ENCODE peak calls at places on chromosome 17, in five cellular contexts. O is A549, T is foreskin fibroblast, V is NB4, Z is PC-3. X is an unnamed sample.

GRCh38 chr17:10114931-10115535 is 83.4 kb downstream of the GAS7 start:
- DNase-seq in O (peak), T (peak), V (peak), Z (peak), X (peak)

GRCh38 chr17:51087072-51087757 is 33.5 kb downstream of the SPAG9 start:
- DNase-seq in O (no peak), T (peak), V (no peak), Z (peak), X (no peak)

GRCh38 chr17:49760909-49761558 is 2.9 kb downstream of the FAM117A start:
- DNase-seq in O (no peak), T (no peak), V (peak), Z (no peak), X (no peak)

GRCh38 chr17:53630638-53631037 is 192.1 kb upstream of the KIF2B start:
- DNase-seq in O (no peak), T (no peak), V (no peak), Z (no peak), X (no peak)

GRCh38 chr17:78759203-78759968 is 22.7 kb downstream of the CYTH1 start:
- DNase-seq in O (no peak), T (no peak), V (peak), Z (no peak), X (no peak)

GRCh38 chr17:80584171-80584905 is 39.7 kb downstream of the RPTOR start:
- DNase-seq in O (no peak), T (no peak), V (no peak), Z (no peak), X (no peak)

GRCh38 chr17:76501018-76501826 is at the start of gene RHBDF2:
- DNase-seq in O (peak), T (peak), V (peak), Z (peak), X (no peak)

GRCh38 chr17:37700881-37701280 is 44.0 kb downstream of the HNF1B start:
- DNase-seq in O (no peak), T (peak), V (no peak), Z (no peak), X (no peak)

GRCh38 chr17:55812323-55812722 is 61.5 kb downstream of the PCTP start:
- DNase-seq in O (no peak), T (no peak), V (no peak), Z (no peak), X (no peak)

GRCh38 chr17:789160-789840 is 7.1 kb downstream of the MRM3 start:
- DNase-seq in O (no peak), T (peak), V (no peak), Z (no peak), X (no peak)

GRCh38 chr17:67503184-67503583 is 126.1 kb downstream of the PITPNC1 start:
- DNase-seq in O (no peak), T (peak), V (no peak), Z (peak), X (no peak)

GRCh38 chr17:31646642-31647041 is 212.4 kb downstream of the COPRS start:
- DNase-seq in O (no peak), T (no peak), V (no peak), Z (no peak), X (no peak)

GRCh38 chr17:80860101-80860671 is 131.5 kb upstream of the CHMP6 start:
- DNase-seq in O (no peak), T (no peak), V (no peak), Z (no peak), X (no peak)

GRCh38 chr17:77358801-77359716 is 218.3 kb downstream of the SEC14L1 start:
- DNase-seq in O (no peak), T (no peak), V (no peak), Z (no peak), X (no peak)

GRCh38 chr17:8949061-8949622 is 16.4 kb downstream of the PIK3R5 start:
- DNase-seq in O (no peak), T (no peak), V (no peak), Z (no peak), X (no peak)

GRCh38 chr17:64176556-64176955 is 46.6 kb upstream of the ERN1 start:
- DNase-seq in O (no peak), T (no peak), V (no peak), Z (no peak), X (no peak)

GRCh38 chr17:65886240-65886639 is 305.7 kb downstream of the CEP112 start:
- DNase-seq in O (no peak), T (peak), V (no peak), Z (no peak), X (peak)

GRCh38 chr17:65918450-65918849 is 273.5 kb downstream of the CEP112 start:
- DNase-seq in O (no peak), T (no peak), V (no peak), Z (no peak), X (no peak)

GRCh38 chr17:64661981-64662773 is at the start of gene SMURF2:
- DNase-seq in O (peak), T (peak), V (peak), Z (peak), X (no peak)

GRCh38 chr17:2903193-2903974 is 107.1 kb downstream of the RAP1GAP2 start:
- DNase-seq in O (no peak), T (no peak), V (no peak), Z (no peak), X (no peak)

GRCh38 chr17:67456103-67456502 is 79.0 kb downstream of the PITPNC1 start:
- DNase-seq in O (no peak), T (no peak), V (no peak), Z (no peak), X (no peak)

GRCh38 chr17:64741038-64741641 is 79.0 kb upstream of the SMURF2 start:
- DNase-seq in O (no peak), T (peak), V (no peak), Z (no peak), X (no peak)

GRCh38 chr17:57866319-57866718 is 16.5 kb upstream of the MRPS23 start:
- DNase-seq in O (no peak), T (no peak), V (no peak), Z (no peak), X (no peak)

GRCh38 chr17:260944-261343 is 79.5 kb upstream of the DOC2B start:
- DNase-seq in O (no peak), T (no peak), V (no peak), Z (no peak), X (no peak)

GRCh38 chr17:45009676-45010467 is 41.6 kb downstream of the DCAKD start:
- DNase-seq in O (no peak), T (no peak), V (no peak), Z (no peak), X (no peak)

GRCh38 chr17:4998027-4998665 is 396 bp downstream of the KIF1C start:
- DNase-seq in O (peak), T (no peak), V (no peak), Z (no peak), X (no peak)

GRCh38 chr17:49390548-49391324 is 23.9 kb downstream of the PHB1 start:
- DNase-seq in O (no peak), T (no peak), V (peak), Z (no peak), X (no peak)

GRCh38 chr17:49634487-49634865 is 43.4 kb downstream of the SPOP start:
- DNase-seq in O (no peak), T (no peak), V (no peak), Z (no peak), X (no peak)

GRCh38 chr17:8700546-8700945 is 44.1 kb downstream of the CCDC42 start:
- DNase-seq in O (no peak), T (no peak), V (no peak), Z (no peak), X (no peak)

GRCh38 chr17:57264250-57264649 is 7.9 kb downstream of the MSI2 start:
- DNase-seq in O (no peak), T (no peak), V (no peak), Z (no peak), X (no peak)

GRCh38 chr17:17146791-17147406 is 59.2 kb downstream of the PLD6 start:
- DNase-seq in O (peak), T (no peak), V (peak), Z (peak), X (no peak)
- TF ChIP-seq CTCF in O (peak), T (no peak), V (peak), Z (peak), X (peak)

GRCh38 chr17:42676424-42677011 is at the start of gene PLEKHH3:
- DNase-seq in O (no peak), T (no peak), V (peak), Z (no peak), X (no peak)
- TF ChIP-seq CTCF in O (no peak), T (no peak), V (peak), Z (no peak), X (no peak)

GRCh38 chr17:73642659-73643011 is 1.6 kb downstream of the SDK2 start:
- DNase-seq in O (no peak), T (no peak), V (no peak), Z (no peak), X (no peak)

GRCh38 chr17:73641779-73642580 is 2.3 kb downstream of the SDK2 start:
- DNase-seq in O (no peak), T (no peak), V (no peak), Z (no peak), X (no peak)

GRCh38 chr17:73643846-73644144 is 450 bp downstream of the SDK2 start:
- DNase-seq in O (no peak), T (peak), V (no peak), Z (no peak), X (no peak)

GRCh38 chr17:73644145-73645049 is at the start of gene SDK2:
- DNase-seq in O (peak), T (peak), V (no peak), Z (no peak), X (no peak)

DNA sequence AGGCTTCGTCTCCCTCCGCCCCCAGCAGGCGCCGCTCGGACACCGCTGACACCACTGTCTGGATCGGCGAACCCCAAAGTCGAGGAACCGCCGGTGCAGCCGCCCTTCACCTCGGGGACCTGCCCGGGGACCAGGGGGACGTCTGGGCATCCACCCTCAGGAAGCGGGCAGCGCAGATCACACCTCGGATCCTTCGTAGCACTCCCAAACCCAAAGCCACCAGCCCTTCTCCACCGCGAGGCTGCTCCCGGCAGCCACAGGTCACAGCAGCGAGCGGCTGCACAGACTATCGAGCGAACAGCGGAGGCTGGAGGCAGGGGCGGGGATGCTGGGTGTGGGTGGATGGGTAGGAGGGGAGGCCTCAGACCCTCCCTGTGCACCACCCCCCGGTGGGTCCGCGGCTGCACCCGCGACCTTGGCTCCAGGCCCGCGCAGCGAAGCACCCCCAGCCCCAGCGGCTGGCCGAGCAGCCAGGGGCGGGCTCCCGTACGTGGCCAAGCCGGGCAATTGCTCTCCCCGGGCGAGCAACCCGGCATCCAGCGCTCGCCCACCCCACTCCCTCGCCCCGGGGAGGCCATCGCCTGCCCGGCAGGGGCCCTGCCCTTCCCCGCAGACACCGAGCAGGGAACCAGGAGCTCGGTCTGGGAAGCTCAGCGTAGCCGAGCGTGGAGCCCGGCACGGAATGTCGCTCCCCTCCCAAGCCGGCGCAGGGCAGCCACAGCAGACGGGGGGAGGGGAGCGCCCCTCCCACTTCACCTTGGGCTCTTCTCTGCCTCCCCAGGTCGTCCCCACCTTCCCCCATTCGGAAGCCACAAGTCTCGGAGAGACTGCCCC is 1.0 kb downstream of the SDK2 start:
- DNase-seq in O (peak), T (peak), V (peak), Z (peak), X (no peak)
- TF ChIP-seq CTCF in O (peak), T (no peak), V (no peak), Z (no peak), X (no peak)

DNA sequence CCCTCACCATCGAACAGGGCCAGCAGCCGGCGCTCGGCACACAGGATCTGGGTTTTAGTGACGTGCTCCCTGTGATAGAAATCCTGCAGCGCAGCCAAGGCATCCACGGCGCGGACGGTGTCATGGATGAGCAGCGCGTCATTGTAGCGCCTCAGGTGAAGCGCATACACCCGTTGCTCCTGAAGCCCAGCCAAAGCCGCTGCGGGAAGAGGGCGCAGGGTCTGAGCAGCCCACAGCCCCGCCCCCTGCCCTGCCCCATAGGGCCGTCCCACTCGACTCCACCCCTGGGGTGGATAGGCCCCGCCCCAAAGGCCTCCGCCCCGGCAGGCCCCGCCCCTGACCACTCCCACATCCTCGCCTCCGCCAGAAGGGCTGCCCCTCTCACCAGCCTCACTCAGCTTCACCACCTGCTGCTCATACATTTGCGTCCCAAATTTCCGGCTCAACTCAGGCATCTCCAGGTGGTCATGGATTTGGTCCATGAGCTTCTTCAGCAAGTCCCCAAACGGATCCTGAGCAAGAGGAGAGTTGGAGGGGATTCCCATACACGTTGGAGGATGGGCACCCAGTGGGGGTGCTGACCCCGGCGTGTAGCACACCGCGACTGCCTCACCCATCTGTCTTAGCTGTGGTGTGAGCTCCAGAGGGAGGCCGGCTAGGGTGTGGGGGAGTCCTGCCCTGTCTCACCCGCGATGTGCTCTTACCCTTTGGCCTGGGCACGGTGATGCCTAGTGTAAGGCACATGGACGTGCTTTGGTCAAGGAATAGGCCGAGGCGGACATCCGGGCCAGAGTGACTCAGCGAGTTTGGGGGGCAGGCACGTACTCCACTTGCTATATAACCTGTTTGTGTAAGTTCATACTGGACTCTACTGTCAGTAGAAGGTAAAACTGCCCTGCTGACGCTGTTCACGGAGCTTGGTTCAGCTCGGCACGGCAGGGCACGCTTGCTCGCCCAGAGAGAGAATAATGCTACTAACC is 4.6 kb downstream of the DHX58 start:
- DNase-seq in O (peak), T (peak), V (peak), Z (no peak), X (no peak)
- TF ChIP-seq CTCF in O (no peak), T (no peak), V (no peak), Z (no peak), X (no peak)

DNA sequence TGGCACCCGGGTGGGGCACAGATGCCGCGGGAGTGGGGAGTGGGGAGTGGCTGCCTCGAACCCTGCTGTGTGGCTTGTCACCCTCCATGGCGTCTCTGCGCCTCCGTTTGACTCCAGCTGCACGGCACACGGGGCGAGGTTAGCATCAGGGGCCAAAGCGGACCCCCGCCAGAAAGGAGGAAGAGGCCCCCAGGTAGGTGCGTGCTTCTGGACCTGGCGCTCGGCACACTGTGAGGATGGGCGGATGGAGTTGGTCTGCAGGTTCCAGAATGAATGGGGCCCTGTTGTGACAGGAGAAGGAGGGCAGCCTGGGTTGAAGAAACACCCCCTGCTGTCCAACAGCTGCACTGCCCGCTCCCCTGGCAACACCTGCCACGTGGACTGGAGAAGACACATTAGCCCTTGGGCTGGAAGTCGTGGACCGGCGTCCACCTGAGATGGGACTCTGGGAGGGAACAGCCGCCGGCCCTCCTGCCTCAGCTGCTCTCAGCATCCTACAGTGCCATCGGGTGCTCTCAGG is 9.4 kb upstream of the FASN start:
- DNase-seq in O (peak), T (no peak), V (peak), Z (peak), X (no peak)
- TF ChIP-seq CTCF in O (peak), T (peak), V (peak), Z (peak), X (peak)

GRCh38 chr17:71760062-71760720 is 360.6 kb upstream of the SOX9 start:
- DNase-seq in O (no peak), T (peak), V (no peak), Z (peak), X (no peak)
- TF ChIP-seq CTCF in O (peak), T (no peak), V (no peak), Z (peak), X (peak)

GRCh38 chr17:7676533-7676932 is 10.8 kb downstream of the TP53 start:
- DNase-seq in O (no peak), T (no peak), V (no peak), Z (no peak), X (no peak)

GRCh38 chr17:7668482-7668881 is 17.8 kb downstream of the ATP1B2 start:
- DNase-seq in O (no peak), T (no peak), V (no peak), Z (no peak), X (no peak)

GRCh38 chr17:7674934-7675333 is 12.4 kb downstream of the TP53 start:
- DNase-seq in O (no peak), T (no peak), V (no peak), Z (no peak), X (no peak)

GRCh38 chr17:7677388-7678067 is 9.8 kb downstream of the TP53 start:
- DNase-seq in O (no peak), T (no peak), V (no peak), Z (no peak), X (no peak)

DNA sequence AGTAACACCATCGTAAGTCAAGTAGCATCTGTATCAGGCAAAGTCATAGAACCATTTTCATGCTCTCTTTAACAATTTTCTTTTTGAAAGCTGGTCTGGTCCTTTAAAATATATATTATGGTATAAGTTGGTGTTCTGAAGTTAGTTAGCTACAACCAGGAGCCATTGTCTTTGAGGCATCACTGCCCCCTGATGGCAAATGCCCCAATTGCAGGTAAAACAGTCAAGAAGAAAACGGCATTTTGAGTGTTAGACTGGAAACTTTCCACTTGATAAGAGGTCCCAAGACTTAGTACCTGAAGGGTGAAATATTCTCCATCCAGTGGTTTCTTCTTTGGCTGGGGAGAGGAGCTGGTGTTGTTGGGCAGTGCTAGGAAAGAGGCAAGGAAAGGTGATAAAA is 14.1 kb downstream of the TP53 start:
- DNase-seq in O (no peak), T (peak), V (peak), Z (peak), X (no peak)
- TF ChIP-seq CTCF in O (peak), T (no peak), V (peak), Z (peak), X (peak)

DNA sequence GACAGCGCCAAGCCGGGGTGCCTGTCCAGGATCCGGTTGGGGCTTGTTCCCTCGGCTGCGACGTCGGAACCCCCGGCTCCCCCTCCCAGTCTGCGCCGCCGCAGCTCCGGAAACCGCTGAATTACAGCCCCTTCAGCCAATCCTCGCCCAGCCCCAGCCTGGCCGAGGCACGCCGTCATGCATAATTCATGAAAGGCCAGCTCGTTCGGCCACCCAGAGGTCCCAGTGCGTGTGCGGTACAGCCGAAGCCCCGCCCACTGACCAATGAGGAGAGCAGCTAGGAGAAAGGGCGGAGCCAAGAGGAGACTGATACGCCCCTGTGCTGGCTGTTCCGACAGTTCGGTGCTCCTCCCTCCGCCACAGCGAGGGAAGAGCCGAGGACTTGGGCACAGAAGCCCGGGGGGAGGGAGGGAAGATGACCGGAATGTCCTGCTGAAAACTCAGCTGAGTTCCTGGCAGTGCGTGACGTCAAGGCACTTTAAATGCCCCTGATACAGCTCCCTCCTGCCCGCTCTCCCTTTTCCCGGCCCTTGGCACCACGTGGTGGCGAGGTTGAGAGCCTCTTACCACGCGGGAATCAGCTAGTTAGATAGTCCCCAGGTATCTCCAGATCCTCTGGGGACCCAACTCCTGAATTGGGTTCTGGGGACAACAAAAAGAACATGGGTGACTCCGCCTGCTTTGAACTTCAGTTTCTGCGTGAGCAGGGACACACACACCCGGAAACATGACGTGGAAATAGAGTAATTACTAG is at the start of gene STAT3:
- DNase-seq in O (peak), T (peak), V (peak), Z (no peak), X (peak)
- TF ChIP-seq CTCF in O (peak), T (no peak), V (no peak), Z (no peak), X (no peak)